ENCODE peak calls at places on chromosomes 6 and 20, in five cellular contexts. K is HCT116, B is H1, M is GM12878, G is SK-N-SH. S is an unnamed sample.

GRCh38 chr20:48057739-48058138 is 272.5 kb upstream of the SULF2 start:
- DNase-seq in B (no peak), K (no peak), G (no peak), M (no peak), S (no peak)

GRCh38 chr6:125044066-125044465 is 81.8 kb downstream of the RNF217 start:
- DNase-seq in B (no peak), G (no peak), K (no peak), M (no peak), S (no peak)

GRCh38 chr6:131937703-131938631 is 13.2 kb downstream of the CCN2 start:
- DNase-seq in B (no peak), M (no peak), K (no peak), G (no peak), S (no peak)

GRCh38 chr20:45254867-45255266 is 503 bp upstream of the SLPI start:
- DNase-seq in M (no peak), K (no peak), B (no peak), G (no peak), S (peak)

GRCh38 chr20:22429175-22430153 is 154.9 kb downstream of the FOXA2 start:
- DNase-seq in B (no peak), G (no peak), K (no peak), M (no peak), S (no peak)

GRCh38 chr6:92024071-92024470 is 1395.3 kb downstream of the EPHA7 start:
- DNase-seq in G (no peak), B (no peak), K (no peak), M (no peak), S (no peak)

GRCh38 chr6:149134531-149134933 is 183.0 kb upstream of the TAB2 start:
- DNase-seq in M (no peak), B (no peak), K (no peak), G (peak), S (no peak)

GRCh38 chr6:7878401-7878964 is 32.1 kb downstream of the TXNDC5 start:
- DNase-seq in K (no peak), M (no peak), G (no peak), B (no peak), S (no peak)

DNA sequence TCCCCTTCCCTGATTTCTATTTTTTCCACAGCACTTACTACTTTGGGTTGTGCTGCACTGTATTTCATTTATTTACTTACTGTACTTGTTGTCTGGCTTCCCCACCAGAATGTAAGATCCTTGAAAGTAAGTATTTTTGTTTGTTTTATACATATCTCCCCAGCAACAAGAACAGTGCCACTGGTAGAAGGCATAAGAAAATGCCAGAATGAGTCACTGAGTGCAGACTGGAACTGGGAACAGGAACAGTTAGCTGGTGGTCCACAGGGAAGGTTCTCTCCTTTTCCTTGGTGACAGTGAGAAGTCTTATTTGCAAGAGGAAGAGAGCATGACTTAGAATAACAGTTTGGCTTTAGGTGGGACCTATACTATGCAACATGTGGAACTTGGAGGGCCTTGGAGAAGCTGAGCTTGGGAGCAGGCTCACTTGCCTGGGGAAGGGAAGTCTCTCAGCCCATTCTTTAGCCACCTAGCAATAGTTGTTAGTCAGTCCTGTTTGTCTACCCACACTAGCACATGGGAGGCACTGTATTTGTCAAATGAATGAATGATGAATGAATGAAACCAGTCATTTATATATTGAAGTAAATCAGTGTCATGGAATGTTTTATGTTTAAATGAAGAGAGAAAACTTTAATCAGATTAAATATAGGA is 203.5 kb downstream of the KCNQ5 start:
- DNase-seq in K (no peak), M (peak), B (no peak), G (no peak), S (no peak)
- TF ChIP-seq JUND in K (no peak), M (no peak), B (no peak), G (no peak), S (no peak)

DNA sequence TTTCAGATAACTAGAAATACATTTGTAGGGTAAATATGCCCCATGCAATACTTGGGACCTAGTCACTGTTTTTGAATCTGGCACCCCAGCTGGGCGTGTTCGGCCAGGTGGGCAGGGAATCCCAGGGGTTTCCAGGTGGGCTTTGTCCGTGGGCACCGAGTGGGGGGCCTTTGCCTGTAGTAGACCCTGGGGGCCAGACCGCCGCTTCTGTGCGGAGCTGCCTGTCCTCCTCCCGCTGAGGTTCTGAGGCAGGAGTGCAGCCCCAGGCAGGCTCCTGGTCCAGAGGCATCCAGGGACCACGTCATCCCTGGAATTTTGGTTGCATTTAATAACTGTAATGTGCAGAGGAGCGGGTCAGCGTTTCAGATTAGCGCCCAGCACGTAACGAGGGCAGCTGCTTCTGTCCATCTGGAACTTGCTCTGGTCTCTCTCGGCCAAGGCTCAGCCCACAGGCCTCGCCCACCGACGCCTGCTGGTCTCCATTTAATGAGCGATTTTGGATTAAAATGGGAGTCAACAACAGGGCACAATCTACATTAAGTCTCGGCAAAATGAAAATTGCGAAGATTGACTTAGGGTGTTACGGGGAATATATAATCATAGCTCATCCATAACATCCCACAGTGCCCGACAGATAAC is 12.8 kb downstream of the BHLHE23 start:
- DNase-seq in G (no peak), K (no peak), M (no peak), B (no peak), S (no peak)
- TF ChIP-seq JUND in G (no peak), K (no peak), M (no peak), B (no peak), S (no peak)

GRCh38 chr20:20017852-20018245 is 687 bp downstream of the NAA20 start:
- DNase-seq in M (no peak), G (no peak), B (no peak), K (no peak), S (no peak)
- TF ChIP-seq JUND in M (no peak), G (no peak), B (no peak), K (no peak), S (no peak)

GRCh38 chr6:75604294-75604693 is 2.6 kb downstream of the SENP6 start:
- DNase-seq in M (no peak), B (no peak), G (no peak), K (no peak), S (no peak)

GRCh38 chr6:75602164-75602896 is 650 bp downstream of the SENP6 start:
- DNase-seq in M (no peak), K (peak), B (no peak), G (peak), S (no peak)

GRCh38 chr6:75602897-75603395 is 1.3 kb downstream of the SENP6 start:
- DNase-seq in M (no peak), K (no peak), B (no peak), G (no peak), S (no peak)

GRCh38 chr6:75600694-75601265 is 900 bp upstream of the SENP6 start:
- DNase-seq in G (peak), B (no peak), M (no peak), K (no peak), S (no peak)

DNA sequence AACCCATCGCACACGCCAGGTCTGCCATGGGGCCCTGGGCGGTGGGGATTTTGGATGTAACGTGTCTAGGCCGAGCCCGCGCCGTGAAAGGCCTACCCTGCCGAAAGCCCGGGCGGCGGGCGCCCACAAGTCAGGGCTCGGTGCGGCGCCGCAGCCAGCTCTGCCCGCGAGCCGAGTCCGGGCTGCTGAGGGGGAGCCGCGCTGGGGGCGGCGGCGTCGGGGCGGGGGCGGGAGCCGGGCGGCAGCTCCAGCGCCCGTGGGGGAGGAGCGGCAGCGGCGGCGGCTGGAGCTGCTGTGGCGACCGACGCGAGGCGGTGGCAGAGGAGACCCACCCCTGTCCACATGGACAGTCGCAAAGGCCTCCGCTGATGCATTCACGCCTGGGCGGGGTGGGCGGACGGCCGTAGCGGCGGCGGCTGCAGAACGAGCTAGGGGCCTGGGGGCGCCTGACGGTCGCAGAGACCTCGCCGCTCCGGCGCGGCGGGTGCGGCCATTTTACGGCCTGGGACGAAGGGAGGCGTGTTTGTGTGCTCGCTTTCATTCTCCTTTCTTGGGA is at the start of gene SENP6:
- DNase-seq in B (no peak), M (no peak), G (peak), K (peak), S (peak)
- TF ChIP-seq JUND in B (no peak), M (no peak), G (no peak), K (no peak), S (no peak)

GRCh38 chr6:89111933-89112332 is 5.9 kb downstream of the SRSF12 start:
- DNase-seq in M (no peak), B (no peak), G (no peak), K (peak), S (no peak)

GRCh38 chr6:89110288-89110687 is 7.6 kb downstream of the SRSF12 start:
- DNase-seq in M (no peak), K (no peak), B (no peak), G (no peak), S (no peak)
- TF ChIP-seq JUND in M (no peak), K (no peak), B (no peak), G (no peak), S (no peak)

GRCh38 chr6:79801362-79801761 is 146.0 kb downstream of the ELOVL4 start:
- DNase-seq in B (no peak), K (no peak), M (no peak), G (no peak), S (no peak)
- TF ChIP-seq JUND in B (no peak), K (no peak), M (no peak), G (no peak), S (no peak)

DNA sequence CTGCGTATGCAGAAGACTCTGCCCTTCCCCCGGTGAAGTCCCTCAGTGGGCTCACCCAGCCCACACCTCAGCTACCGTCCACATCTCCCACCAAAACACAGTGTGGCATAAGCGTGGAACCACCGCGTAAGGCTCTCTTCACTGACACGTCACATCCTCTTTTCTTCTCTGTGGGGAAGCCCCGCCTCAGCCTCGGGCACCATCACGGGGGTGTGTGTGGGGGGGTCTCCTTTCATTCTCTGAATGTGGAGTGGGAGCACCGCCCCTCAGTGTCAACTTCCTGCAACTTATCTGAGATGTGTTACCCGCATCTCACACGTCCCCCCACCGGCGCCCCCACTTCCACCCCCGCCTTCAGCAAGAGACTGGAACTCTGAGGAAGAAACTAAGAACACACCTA is 388.4 kb upstream of the JARID2 start:
- DNase-seq in M (no peak), K (no peak), G (no peak), B (no peak), S (no peak)
- TF ChIP-seq JUND in M (no peak), K (no peak), G (no peak), B (no peak), S (no peak)

DNA sequence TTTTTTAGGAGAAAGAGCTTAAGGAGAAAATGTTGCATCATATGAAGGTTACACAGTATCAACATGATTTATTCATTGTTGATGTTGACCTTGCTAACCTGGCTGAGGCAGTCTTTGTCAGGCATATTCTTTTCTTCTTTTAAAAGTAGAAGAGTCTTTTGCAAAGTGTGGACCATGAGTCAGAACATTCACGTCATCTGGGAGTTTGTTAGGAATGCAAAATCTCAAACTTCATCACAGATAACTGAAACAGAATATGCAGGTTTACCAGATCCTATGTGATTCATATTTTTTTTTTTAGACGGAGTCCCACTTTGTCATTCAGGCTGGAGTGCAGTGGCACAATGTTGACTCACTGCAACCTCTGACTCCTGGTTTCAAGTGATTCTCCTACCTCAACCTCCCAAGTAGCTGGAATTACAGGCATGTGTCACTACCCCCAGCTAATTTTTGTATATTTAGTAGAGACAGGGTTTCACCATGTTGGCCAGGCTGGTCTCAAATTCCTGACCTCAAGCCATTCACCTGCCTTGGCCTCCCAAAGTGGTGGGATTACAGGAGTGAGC is 530.4 kb upstream of the BTBD3 start:
- DNase-seq in K (peak), M (no peak), G (no peak), B (no peak), S (no peak)
- TF ChIP-seq JUND in K (no peak), M (no peak), G (peak), B (no peak), S (no peak)

S was measured in T47D.